ENCODE peak calls at places on chromosome 12, in six cellular contexts. One of them, this sample, is unnamed.

GRCh38 chr12:49537231-49537708 is 1.6 kb upstream of the KCNH3 start:
- DNase-seq in CD8-positive, alpha-beta memory T cell: no peak
- DNase-seq in AG04450: no peak
- DNase-seq in fibroblast of pulmonary artery: no peak
- DNase-seq in Panc1: no peak
- DNase-seq in left ventricle myocardium inferior: no peak
- DNase-seq in this sample: no peak

GRCh38 chr12:21305666-21306065 is 29.1 kb downstream of the SLCO1A2 start:
- DNase-seq in CD8-positive, alpha-beta memory T cell: no peak
- DNase-seq in AG04450: no peak
- DNase-seq in fibroblast of pulmonary artery: no peak
- DNase-seq in Panc1: no peak
- DNase-seq in left ventricle myocardium inferior: no peak
- DNase-seq in this sample: no peak

GRCh38 chr12:32821293-32822089 is 65.8 kb upstream of the YARS2 start:
- DNase-seq in CD8-positive, alpha-beta memory T cell: no peak
- DNase-seq in AG04450: no peak
- DNase-seq in fibroblast of pulmonary artery: peak
- DNase-seq in Panc1: no peak
- DNase-seq in left ventricle myocardium inferior: no peak
- DNase-seq in this sample: peak

GRCh38 chr12:122366685-122367475 is 55.6 kb downstream of the CLIP1 start:
- DNase-seq in CD8-positive, alpha-beta memory T cell: no peak
- DNase-seq in AG04450: peak
- DNase-seq in fibroblast of pulmonary artery: peak
- DNase-seq in Panc1: peak
- DNase-seq in left ventricle myocardium inferior: no peak
- DNase-seq in this sample: peak

GRCh38 chr12:132827763-132828703 is 636 bp downstream of the GOLGA3 start:
- DNase-seq in CD8-positive, alpha-beta memory T cell: peak
- DNase-seq in AG04450: peak
- DNase-seq in fibroblast of pulmonary artery: peak
- DNase-seq in Panc1: no peak
- DNase-seq in left ventricle myocardium inferior: no peak
- DNase-seq in this sample: peak

GRCh38 chr12:124174406-124174805 is 120.5 kb upstream of the RFLNA start:
- DNase-seq in CD8-positive, alpha-beta memory T cell: no peak
- DNase-seq in AG04450: no peak
- DNase-seq in fibroblast of pulmonary artery: peak
- DNase-seq in Panc1: no peak
- DNase-seq in left ventricle myocardium inferior: no peak
- DNase-seq in this sample: peak

GRCh38 chr12:56338643-56339422 is at the start of gene IL23A:
- DNase-seq in CD8-positive, alpha-beta memory T cell: peak
- DNase-seq in AG04450: no peak
- DNase-seq in fibroblast of pulmonary artery: no peak
- DNase-seq in Panc1: no peak
- DNase-seq in left ventricle myocardium inferior: no peak
- DNase-seq in this sample: peak

GRCh38 chr12:70241845-70242244 is 1.4 kb upstream of the CNOT2 start:
- DNase-seq in CD8-positive, alpha-beta memory T cell: no peak
- DNase-seq in AG04450: no peak
- DNase-seq in fibroblast of pulmonary artery: no peak
- DNase-seq in Panc1: no peak
- DNase-seq in left ventricle myocardium inferior: no peak
- DNase-seq in this sample: no peak

GRCh38 chr12:91662021-91662420 is 479.4 kb upstream of the DCN start:
- DNase-seq in CD8-positive, alpha-beta memory T cell: no peak
- DNase-seq in AG04450: no peak
- DNase-seq in fibroblast of pulmonary artery: peak
- DNase-seq in Panc1: no peak
- DNase-seq in left ventricle myocardium inferior: no peak
- DNase-seq in this sample: peak

GRCh38 chr12:84502180-84502857 is 410.3 kb downstream of the SLC6A15 start:
- DNase-seq in CD8-positive, alpha-beta memory T cell: no peak
- DNase-seq in AG04450: no peak
- DNase-seq in fibroblast of pulmonary artery: no peak
- DNase-seq in Panc1: no peak
- DNase-seq in left ventricle myocardium inferior: no peak
- DNase-seq in this sample: no peak

GRCh38 chr12:44476683-44477082 is 399.4 kb downstream of the NELL2 start:
- DNase-seq in CD8-positive, alpha-beta memory T cell: no peak
- DNase-seq in AG04450: no peak
- DNase-seq in fibroblast of pulmonary artery: no peak
- DNase-seq in Panc1: no peak
- DNase-seq in left ventricle myocardium inferior: no peak
- DNase-seq in this sample: no peak

GRCh38 chr12:7441216-7441615 is 2.7 kb downstream of the CD163L1 start:
- DNase-seq in CD8-positive, alpha-beta memory T cell: no peak
- DNase-seq in AG04450: no peak
- DNase-seq in fibroblast of pulmonary artery: no peak
- DNase-seq in Panc1: no peak
- DNase-seq in left ventricle myocardium inferior: no peak
- DNase-seq in this sample: no peak

GRCh38 chr12:15662303-15662980 is 126.7 kb downstream of the EPS8 start:
- DNase-seq in CD8-positive, alpha-beta memory T cell: no peak
- DNase-seq in AG04450: peak
- DNase-seq in fibroblast of pulmonary artery: peak
- DNase-seq in Panc1: peak
- DNase-seq in left ventricle myocardium inferior: no peak
- DNase-seq in this sample: peak

GRCh38 chr12:31875609-31875964 is 83.6 kb upstream of the RESF1 start:
- DNase-seq in CD8-positive, alpha-beta memory T cell: no peak
- DNase-seq in AG04450: no peak
- DNase-seq in fibroblast of pulmonary artery: no peak
- DNase-seq in Panc1: no peak
- DNase-seq in left ventricle myocardium inferior: no peak
- DNase-seq in this sample: no peak

GRCh38 chr12:51825216-51825615 is 23.3 kb downstream of the FIGNL2 start:
- DNase-seq in CD8-positive, alpha-beta memory T cell: no peak
- DNase-seq in AG04450: no peak
- DNase-seq in fibroblast of pulmonary artery: no peak
- DNase-seq in Panc1: no peak
- DNase-seq in left ventricle myocardium inferior: no peak
- DNase-seq in this sample: no peak

GRCh38 chr12:117013726-117014125 is 85.5 kb downstream of the TESC start:
- DNase-seq in CD8-positive, alpha-beta memory T cell: no peak
- DNase-seq in AG04450: no peak
- DNase-seq in fibroblast of pulmonary artery: no peak
- DNase-seq in Panc1: no peak
- DNase-seq in left ventricle myocardium inferior: no peak
- DNase-seq in this sample: peak

GRCh38 chr12:123231931-123232330 is 1.0 kb downstream of the MPHOSPH9 start:
- DNase-seq in CD8-positive, alpha-beta memory T cell: no peak
- DNase-seq in AG04450: no peak
- DNase-seq in fibroblast of pulmonary artery: no peak
- DNase-seq in Panc1: no peak
- DNase-seq in left ventricle myocardium inferior: no peak
- DNase-seq in this sample: no peak

DNA sequence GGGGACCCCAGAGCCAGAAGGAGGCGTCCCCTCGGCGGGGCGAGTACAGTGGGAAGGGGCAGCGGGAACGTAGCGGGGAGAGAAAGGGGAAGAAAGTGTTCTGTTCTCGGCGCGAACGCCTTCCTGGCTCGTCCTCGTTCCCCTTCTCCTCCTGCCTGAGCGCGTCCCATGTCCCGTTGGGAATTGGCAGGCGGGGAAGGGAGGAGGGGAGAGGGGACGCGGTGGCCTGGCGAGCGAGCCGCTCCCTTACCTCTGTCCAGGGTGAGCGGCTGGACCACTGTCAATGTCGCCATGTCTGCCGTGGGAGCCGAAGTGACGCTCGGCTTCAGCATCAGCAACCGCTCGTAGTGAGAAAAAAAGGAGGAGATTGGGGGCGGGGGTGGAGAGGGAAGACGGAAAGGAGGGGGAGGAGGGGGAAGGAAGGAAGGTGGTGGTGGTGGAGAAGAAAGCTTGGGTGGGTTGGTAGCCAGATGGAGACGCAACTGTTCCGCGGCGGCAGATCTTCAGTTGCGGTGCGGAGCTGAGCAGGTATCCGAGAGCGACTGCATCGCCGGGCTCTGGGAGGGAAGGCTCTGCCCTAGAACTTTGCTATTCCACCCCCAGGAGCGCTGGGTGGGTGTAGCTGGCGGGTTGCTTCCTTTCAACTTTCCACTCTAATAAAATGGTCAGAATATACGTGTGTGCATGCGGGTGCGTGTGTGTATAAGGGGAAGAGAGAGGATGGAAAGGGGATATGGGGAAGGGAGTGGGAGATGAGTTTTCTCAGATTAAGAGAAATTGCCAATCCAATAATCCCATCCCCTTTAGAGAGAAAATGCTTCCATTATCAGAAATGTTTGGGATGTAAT is at the start of gene LIN7A:
- DNase-seq in CD8-positive, alpha-beta memory T cell: no peak
- DNase-seq in AG04450: no peak
- DNase-seq in fibroblast of pulmonary artery: peak
- DNase-seq in Panc1: no peak
- DNase-seq in left ventricle myocardium inferior: peak
- DNase-seq in this sample: peak
- H3K4me3 ChIP-seq in CD8-positive, alpha-beta memory T cell: no peak
- H3K4me3 ChIP-seq in AG04450: peak
- H3K4me3 ChIP-seq in fibroblast of pulmonary artery: peak
- H3K4me3 ChIP-seq in Panc1: peak
- H3K4me3 ChIP-seq in left ventricle myocardium inferior: peak
- H3K4me3 ChIP-seq in this sample: peak

GRCh38 chr12:130873106-130873795 is 1.4 kb downstream of the RAN start:
- DNase-seq in CD8-positive, alpha-beta memory T cell: no peak
- DNase-seq in AG04450: no peak
- DNase-seq in fibroblast of pulmonary artery: no peak
- DNase-seq in Panc1: no peak
- DNase-seq in left ventricle myocardium inferior: no peak
- DNase-seq in this sample: no peak

GRCh38 chr12:130875193-130875592 is 3.3 kb downstream of the RAN start:
- DNase-seq in CD8-positive, alpha-beta memory T cell: no peak
- DNase-seq in AG04450: no peak
- DNase-seq in fibroblast of pulmonary artery: no peak
- DNase-seq in Panc1: no peak
- DNase-seq in left ventricle myocardium inferior: no peak
- DNase-seq in this sample: no peak

GRCh38 chr12:130872179-130873096 is 572 bp downstream of the RAN start:
- DNase-seq in CD8-positive, alpha-beta memory T cell: peak
- DNase-seq in AG04450: no peak
- DNase-seq in fibroblast of pulmonary artery: peak
- DNase-seq in Panc1: no peak
- DNase-seq in left ventricle myocardium inferior: peak
- DNase-seq in this sample: peak

GRCh38 chr12:130874696-130875095 is 2.8 kb downstream of the RAN start:
- DNase-seq in CD8-positive, alpha-beta memory T cell: no peak
- DNase-seq in AG04450: no peak
- DNase-seq in fibroblast of pulmonary artery: no peak
- DNase-seq in Panc1: no peak
- DNase-seq in left ventricle myocardium inferior: no peak
- DNase-seq in this sample: no peak

DNA sequence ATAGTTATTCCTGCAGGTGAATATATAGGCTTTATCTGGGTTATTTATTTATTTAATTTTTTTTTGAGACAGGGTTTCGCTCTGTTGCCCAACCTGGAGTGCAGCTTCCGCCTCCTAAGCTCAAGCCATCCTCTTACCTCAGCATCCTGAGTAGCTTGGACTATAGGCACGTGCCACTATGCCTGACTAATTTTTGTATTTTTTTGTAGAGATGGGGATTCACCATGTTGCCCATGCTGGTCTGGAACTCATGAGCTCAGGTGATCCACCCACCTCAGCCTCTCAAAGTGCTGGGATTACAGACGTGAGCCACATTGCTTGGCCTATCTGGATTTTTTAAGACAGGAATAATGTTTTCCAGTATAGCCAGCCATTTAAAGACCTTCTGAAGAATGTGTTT is 2.0 kb downstream of the RAN start:
- DNase-seq in CD8-positive, alpha-beta memory T cell: no peak
- DNase-seq in AG04450: no peak
- DNase-seq in fibroblast of pulmonary artery: no peak
- DNase-seq in Panc1: no peak
- DNase-seq in left ventricle myocardium inferior: no peak
- DNase-seq in this sample: no peak
- H3K4me3 ChIP-seq in CD8-positive, alpha-beta memory T cell: no peak
- H3K4me3 ChIP-seq in AG04450: no peak
- H3K4me3 ChIP-seq in fibroblast of pulmonary artery: peak
- H3K4me3 ChIP-seq in Panc1: peak
- H3K4me3 ChIP-seq in left ventricle myocardium inferior: peak
- H3K4me3 ChIP-seq in this sample: no peak

DNA sequence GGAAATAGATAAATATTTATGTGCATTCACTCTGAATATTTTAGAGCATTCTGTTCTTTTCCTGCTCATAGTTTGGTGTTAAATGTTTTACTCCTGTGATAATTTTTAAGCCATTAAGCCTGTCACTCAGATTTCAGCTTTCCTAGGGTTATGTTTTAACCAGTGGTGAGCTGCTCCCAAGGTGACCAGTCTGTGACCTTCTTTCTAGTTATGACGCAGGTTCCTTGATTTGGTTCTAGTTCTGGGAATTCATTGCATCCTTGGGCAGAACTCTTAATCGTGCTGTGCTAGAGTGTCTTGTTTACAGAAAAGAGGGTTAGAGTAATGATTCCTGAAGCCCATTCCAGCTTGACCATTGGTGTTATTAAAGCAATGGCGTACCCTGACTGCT is 2.2 kb downstream of the GABARAPL1 start:
- DNase-seq in CD8-positive, alpha-beta memory T cell: no peak
- DNase-seq in AG04450: no peak
- DNase-seq in fibroblast of pulmonary artery: peak
- DNase-seq in Panc1: no peak
- DNase-seq in left ventricle myocardium inferior: no peak
- DNase-seq in this sample: peak
- H3K4me3 ChIP-seq in CD8-positive, alpha-beta memory T cell: no peak
- H3K4me3 ChIP-seq in AG04450: peak
- H3K4me3 ChIP-seq in fibroblast of pulmonary artery: peak
- H3K4me3 ChIP-seq in Panc1: peak
- H3K4me3 ChIP-seq in left ventricle myocardium inferior: peak
- H3K4me3 ChIP-seq in this sample: peak

GRCh38 chr12:58465418-58465817 is 454.9 kb downstream of the LRIG3 start:
- DNase-seq in CD8-positive, alpha-beta memory T cell: no peak
- DNase-seq in AG04450: no peak
- DNase-seq in fibroblast of pulmonary artery: no peak
- DNase-seq in Panc1: no peak
- DNase-seq in left ventricle myocardium inferior: no peak
- DNase-seq in this sample: peak

DNA sequence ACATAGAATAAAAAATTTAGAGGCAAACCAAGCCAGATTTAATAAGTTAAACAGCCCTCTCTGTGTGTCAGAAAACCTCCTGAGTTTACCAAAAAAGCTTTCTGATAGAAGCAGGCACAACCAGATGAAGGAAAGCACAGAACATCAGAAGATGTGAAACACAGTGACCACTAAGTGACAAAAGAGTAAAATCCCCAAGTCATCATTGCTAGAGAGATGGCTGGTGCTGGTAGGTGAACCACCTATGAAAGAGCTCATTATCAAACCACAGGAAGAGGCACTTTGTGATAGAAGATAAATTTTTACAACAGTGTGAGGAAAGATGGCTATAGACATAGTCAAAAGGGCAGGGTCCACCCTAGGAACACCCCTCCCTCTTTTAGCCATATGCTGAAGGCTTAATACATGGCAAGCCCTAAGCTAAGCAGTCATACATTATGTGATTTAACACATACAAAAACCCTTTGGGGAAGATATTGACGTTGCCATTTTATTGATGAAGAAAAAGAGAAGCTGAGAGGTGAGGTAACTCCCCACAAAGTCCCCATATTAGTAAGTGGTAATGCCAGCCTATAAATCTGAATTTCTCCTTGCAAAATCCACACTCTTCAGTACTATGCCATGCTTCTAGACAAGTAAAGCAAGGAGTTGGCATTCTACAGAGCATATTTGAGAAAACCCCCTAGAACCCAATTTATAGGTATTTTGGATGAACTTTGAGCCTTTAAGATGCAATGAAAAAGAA is 449.9 kb downstream of the LRIG3 start:
- DNase-seq in CD8-positive, alpha-beta memory T cell: no peak
- DNase-seq in AG04450: no peak
- DNase-seq in fibroblast of pulmonary artery: no peak
- DNase-seq in Panc1: no peak
- DNase-seq in left ventricle myocardium inferior: no peak
- DNase-seq in this sample: no peak
- H3K4me3 ChIP-seq in CD8-positive, alpha-beta memory T cell: no peak
- H3K4me3 ChIP-seq in AG04450: no peak
- H3K4me3 ChIP-seq in fibroblast of pulmonary artery: no peak
- H3K4me3 ChIP-seq in Panc1: no peak
- H3K4me3 ChIP-seq in left ventricle myocardium inferior: no peak
- H3K4me3 ChIP-seq in this sample: no peak

This sample was measured in choroid plexus epithelial cell.